ENCODE peak calls at places on chromosomes 12 and 14, in nine cellular contexts. S is HCT116, Q is cardiac fibroblast, L is bronchial epithelial cell, O is psoas muscle, Z is fibroblast of the aortic adventitia, P is GM13977, I is WTC11, B is uterus. C is an unnamed sample.

GRCh38 chr12:124964251-124964650 is 24.7 kb downstream of the DHX37 start:
- DNase-seq in S (no peak), Q (no peak), L (no peak), O (no peak), Z (no peak), P (no peak), I (no peak), B (no peak), C (no peak)

GRCh38 chr12:125203145-125203765 is 138.0 kb downstream of the AACS start:
- DNase-seq in S (no peak), Q (peak; percentile 26), L (peak; percentile 30), O (no peak), Z (peak; percentile 20), P (peak; percentile 39), I (no peak), B (no peak), C (peak; percentile 34)

GRCh38 chr12:34288963-34289345 is 266.7 kb downstream of the ALG10 start:
- DNase-seq in S (no peak), Q (no peak), L (no peak), O (peak; percentile 30), Z (no peak), P (no peak), I (no peak), B (no peak), C (no peak)

GRCh38 chr12:38160318-38161122 is 156.1 kb upstream of the ALG10B start:
- DNase-seq in S (no peak), Q (no peak), L (no peak), O (no peak), Z (no peak), P (no peak), I (no peak), B (no peak), C (no peak)

GRCh38 chr12:109432431-109432830 is 44.7 kb downstream of the KCTD10 start:
- DNase-seq in S (no peak), Q (no peak), L (peak; percentile 87), O (no peak), Z (no peak), P (no peak), I (no peak), B (no peak), C (peak; percentile 27)

GRCh38 chr12:96828169-96828789 is 78.8 kb upstream of the NEDD1 start:
- DNase-seq in S (no peak), Q (no peak), L (no peak), O (no peak), Z (no peak), P (no peak), I (no peak), B (no peak), C (no peak)

GRCh38 chr14:84975503-84975902 is 554.4 kb upstream of the FLRT2 start:
- DNase-seq in S (no peak), Q (no peak), L (no peak), O (no peak), Z (no peak), P (no peak), I (no peak), B (no peak), C (no peak)

GRCh38 chr14:55329999-55330710 is 58.9 kb downstream of the FBXO34 start:
- DNase-seq in S (no peak), Q (peak; percentile 48), L (peak; percentile 67), O (no peak), Z (peak; percentile 30), P (no peak), I (no peak), B (no peak), C (peak; percentile 23)

GRCh38 chr12:9381619-9382018 is 173.4 kb upstream of the PZP start:
- DNase-seq in S (no peak), Q (no peak), L (no peak), O (no peak), Z (no peak), P (no peak), I (no peak), B (no peak), C (no peak)

DNA sequence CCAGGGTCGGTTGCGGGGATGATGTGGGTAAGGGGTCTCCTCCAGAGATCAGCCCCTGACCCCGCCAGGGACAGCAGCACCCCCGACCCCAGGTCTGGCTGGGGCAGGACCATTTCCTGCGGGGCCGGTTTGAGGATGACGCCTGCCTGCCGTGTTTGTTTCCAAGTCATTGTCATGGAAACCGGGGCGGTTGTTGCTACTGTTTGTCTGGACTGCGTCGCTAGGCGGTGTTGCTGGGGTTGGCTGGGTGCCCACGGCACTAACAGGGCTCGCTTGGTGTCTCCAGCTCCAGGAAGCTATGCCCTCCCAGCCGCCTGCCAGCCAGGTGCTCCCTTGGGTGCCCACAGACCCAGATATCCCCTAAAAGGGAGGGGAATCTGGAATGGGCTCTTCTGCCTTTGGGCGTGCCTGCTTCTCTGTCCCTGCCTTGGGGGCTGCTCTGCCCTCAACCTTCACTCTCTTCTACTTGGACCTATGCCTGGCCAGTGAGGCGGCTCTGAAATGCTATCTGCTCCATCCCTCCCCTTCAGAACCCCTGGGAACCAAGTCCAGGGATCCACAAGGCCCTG is 4.7 kb upstream of the CRIP1 start:
- DNase-seq in S (peak; percentile 95), Q (peak; percentile 99), L (peak; percentile 93), O (peak; percentile 95), Z (peak; percentile 95), P (peak; percentile 97), I (peak; percentile 84), B (peak; percentile 94), C (peak; percentile 96)
- TF ChIP-seq CTCF in S (no peak), Q (peak; percentile 6), L (peak; percentile 41), O (no peak), Z (no peak), P (peak; percentile 16), I (no peak), B (no peak), C (no peak)

GRCh38 chr14:30657606-30658163 is 35.6 kb downstream of the SCFD1 start:
- DNase-seq in S (no peak), Q (peak; percentile 24), L (peak; percentile 15), O (no peak), Z (peak; percentile 21), P (no peak), I (no peak), B (no peak), C (peak; percentile 17)
- TF ChIP-seq CTCF in S (peak; percentile 12), Q (peak; percentile 26), L (peak; percentile 5), O (peak; percentile 17), Z (peak; percentile 46), P (peak; percentile 23), I (peak; percentile 13), B (no peak), C (peak; percentile 36)

GRCh38 chr14:100104523-100105300 is 39.5 kb downstream of the EVL start:
- DNase-seq in S (no peak), Q (peak; percentile 57), L (peak; percentile 47), O (no peak), Z (peak; percentile 45), P (no peak), I (peak; percentile 29), B (no peak), C (peak; percentile 51)

GRCh38 chr14:100106661-100107112 is 41.5 kb downstream of the EVL start:
- DNase-seq in S (no peak), Q (no peak), L (peak; percentile 32), O (no peak), Z (no peak), P (no peak), I (no peak), B (no peak), C (no peak)

GRCh38 chr14:100107236-100107635 is 42.0 kb downstream of the EVL start:
- DNase-seq in S (no peak), Q (no peak), L (peak; percentile 96), O (no peak), Z (no peak), P (no peak), I (no peak), B (no peak), C (peak; percentile 87)

GRCh38 chr14:100105357-100106169 is 40.3 kb downstream of the EVL start:
- DNase-seq in S (no peak), Q (no peak), L (no peak), O (no peak), Z (no peak), P (no peak), I (no peak), B (no peak), C (no peak)

GRCh38 chr14:100106260-100106659 is 41.0 kb downstream of the EVL start:
- DNase-seq in S (no peak), Q (no peak), L (no peak), O (no peak), Z (no peak), P (no peak), I (no peak), B (no peak), C (no peak)
- TF ChIP-seq CTCF in S (no peak), Q (no peak), L (no peak), O (no peak), Z (no peak), P (no peak), I (no peak), B (no peak), C (no peak)

GRCh38 chr12:51589060-51589459 is 2.0 kb upstream of the SCN8A start:
- DNase-seq in S (no peak), Q (no peak), L (no peak), O (no peak), Z (no peak), P (no peak), I (no peak), B (no peak), C (no peak)

GRCh38 chr12:51591020-51591901 is at the start of gene SCN8A:
- DNase-seq in S (peak; percentile 16), Q (peak; percentile 22), L (no peak), O (peak; percentile 54), Z (peak; percentile 6), P (peak; percentile 61), I (peak; percentile 85), B (no peak), C (no peak)

GRCh38 chr12:51592034-51592705 is 1.1 kb downstream of the SCN8A start:
- DNase-seq in S (no peak), Q (peak; percentile 33), L (no peak), O (no peak), Z (peak; percentile 59), P (no peak), I (peak; percentile 26), B (no peak), C (no peak)

GRCh38 chr12:51589557-51590176 is 1.4 kb upstream of the SCN8A start:
- DNase-seq in S (no peak), Q (no peak), L (no peak), O (no peak), Z (no peak), P (no peak), I (no peak), B (no peak), C (no peak)

GRCh38 chr12:51590347-51591019 is 550 bp upstream of the SCN8A start:
- DNase-seq in S (peak; percentile 51), Q (peak; percentile 42), L (no peak), O (peak; percentile 58), Z (peak; percentile 37), P (peak; percentile 89), I (peak; percentile 87), B (peak; percentile 27), C (peak; percentile 44)
- TF ChIP-seq CTCF in S (peak; percentile 37), Q (no peak), L (peak; percentile 50), O (peak; percentile 46), Z (peak; percentile 36), P (peak; percentile 85), I (peak; percentile 68), B (peak; percentile 45), C (peak; percentile 72)

GRCh38 chr14:89936654-89937185 is 17.8 kb downstream of the EFCAB11 start:
- DNase-seq in S (no peak), Q (peak; percentile 30), L (peak; percentile 25), O (no peak), Z (no peak), P (no peak), I (no peak), B (no peak), C (no peak)
- TF ChIP-seq CTCF in S (peak; percentile 13), Q (peak; percentile 11), L (peak; percentile 1), O (no peak), Z (no peak), P (peak; percentile 19), I (no peak), B (no peak), C (no peak)